ENCODE peak calls at places on chromosomes 13 and 19, in five cellular contexts. S is MM.1S, X is mucosa of descending colon, W is psoas muscle, G is astrocyte of the spinal cord. I is an unnamed sample.

GRCh38 chr19:4059931-4060620 is 6.6 kb downstream of the ZBTB7A start:
- DNase-seq in S (no peak), X (peak), W (peak), G (no peak), I (peak)

GRCh38 chr13:24680258-24680920 is at the start of gene ATP12A:
- DNase-seq in S (peak), X (peak), W (no peak), G (no peak), I (peak)

GRCh38 chr13:100102042-100102441 is 13.1 kb downstream of the PCCA start:
- DNase-seq in S (no peak), X (no peak), W (no peak), G (no peak), I (no peak)

GRCh38 chr19:50358483-50359431 is 6.7 kb downstream of the NAPSA start:
- DNase-seq in S (no peak), X (peak), W (peak), G (peak), I (peak)

GRCh38 chr19:21202865-21203494 is 61.1 kb downstream of the ZNF431 start:
- DNase-seq in S (peak), X (peak), W (no peak), G (no peak), I (peak)

GRCh38 chr13:100129605-100130004 is 40.7 kb downstream of the PCCA start:
- DNase-seq in S (no peak), X (no peak), W (no peak), G (no peak), I (peak)

GRCh38 chr19:48069435-48069834 is 25.6 kb upstream of the CABP5 start:
- DNase-seq in S (no peak), X (no peak), W (no peak), G (no peak), I (no peak)

GRCh38 chr19:43432866-43433673 is 18.4 kb downstream of the TEX101 start:
- DNase-seq in S (peak), X (peak), W (peak), G (peak), I (peak)

GRCh38 chr13:44879452-44880058 is 109.7 kb downstream of the NUFIP1 start:
- DNase-seq in S (no peak), X (peak), W (no peak), G (peak), I (peak)

GRCh38 chr13:107348931-107349330 is 781.0 kb upstream of the ARGLU1 start:
- DNase-seq in S (no peak), X (no peak), W (no peak), G (peak), I (no peak)

GRCh38 chr13:84296386-84296785 is 414.1 kb upstream of the SLITRK1 start:
- DNase-seq in S (no peak), X (no peak), W (no peak), G (no peak), I (no peak)

GRCh38 chr19:50793558-50794065 is 3.4 kb downstream of the ACP4 start:
- DNase-seq in S (no peak), X (no peak), W (no peak), G (no peak), I (no peak)

GRCh38 chr13:90414691-90415596 is 932.5 kb upstream of the MIR17HG start:
- DNase-seq in S (no peak), X (no peak), W (no peak), G (peak), I (no peak)

GRCh38 chr19:38025908-38026307 is 118.9 kb downstream of the SIPA1L3 start:
- DNase-seq in S (no peak), X (no peak), W (no peak), G (no peak), I (no peak)

GRCh38 chr13:26372747-26373146 is 118.8 kb downstream of the CDK8 start:
- DNase-seq in S (no peak), X (no peak), W (no peak), G (no peak), I (no peak)

GRCh38 chr13:109211616-109212015 is 574.8 kb downstream of the IRS2 start:
- DNase-seq in S (no peak), X (no peak), W (no peak), G (peak), I (no peak)

GRCh38 chr13:20192470-20193141 is at the start of gene GJB2:
- DNase-seq in S (peak), X (peak), W (no peak), G (no peak), I (no peak)

GRCh38 chr13:106507560-106508274 is 27.7 kb downstream of the EFNB2 start:
- DNase-seq in S (no peak), X (no peak), W (no peak), G (peak), I (peak)

GRCh38 chr19:58218899-58219298 is 9.8 kb upstream of the ZNF544 start:
- DNase-seq in S (no peak), X (no peak), W (no peak), G (no peak), I (peak)

GRCh38 chr13:23899555-23899954 is 2.3 kb upstream of the C1QTNF9B start:
- DNase-seq in S (peak), X (peak), W (no peak), G (peak), I (peak)

GRCh38 chr19:23784274-23784673 is 25.6 kb upstream of the ZNF681 start:
- DNase-seq in S (no peak), X (no peak), W (no peak), G (no peak), I (no peak)

GRCh38 chr19:55487884-55488687 is at the start of gene SSC5D:
- DNase-seq in S (no peak), X (no peak), W (no peak), G (peak), I (no peak)

GRCh38 chr13:39405596-39405995 is 197.4 kb downstream of the LHFPL6 start:
- DNase-seq in S (no peak), X (no peak), W (no peak), G (no peak), I (no peak)

GRCh38 chr13:39407786-39408185 is 195.2 kb downstream of the LHFPL6 start:
- DNase-seq in S (no peak), X (no peak), W (no peak), G (no peak), I (no peak)

GRCh38 chr13:39406688-39407087 is 196.3 kb downstream of the LHFPL6 start:
- DNase-seq in S (peak), X (no peak), W (no peak), G (no peak), I (peak)

GRCh38 chr13:39408512-39408911 is 194.5 kb downstream of the LHFPL6 start:
- DNase-seq in S (no peak), X (no peak), W (no peak), G (no peak), I (no peak)

DNA sequence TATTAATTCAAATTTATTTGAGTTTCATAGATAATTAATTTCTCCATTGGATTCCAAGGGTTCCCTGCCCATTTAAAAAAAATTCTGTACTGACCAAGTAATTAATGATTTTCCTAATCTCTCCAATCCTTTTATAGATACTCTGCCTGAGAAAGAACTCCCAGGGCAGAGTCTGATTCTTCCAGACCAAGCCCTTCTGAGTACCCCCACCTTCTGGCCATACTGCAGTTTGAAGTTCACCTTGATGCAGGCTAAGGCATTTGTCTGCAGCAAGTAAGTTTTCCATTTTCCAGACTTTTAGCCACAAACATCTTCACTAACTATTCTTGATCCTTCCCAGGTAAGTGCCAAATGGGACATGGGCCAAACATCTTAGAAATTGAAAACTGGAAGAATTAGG is 195.9 kb downstream of the LHFPL6 start:
- DNase-seq in S (no peak), X (no peak), W (no peak), G (no peak), I (no peak)
- TF ChIP-seq CTCF in S (no peak), X (no peak), W (no peak), G (no peak), I (no peak)

GRCh38 chr13:94859812-94860210 is 147.5 kb upstream of the SOX21 start:
- DNase-seq in S (no peak), X (no peak), W (no peak), G (no peak), I (no peak)

GRCh38 chr13:94858856-94859811 is 146.8 kb upstream of the SOX21 start:
- DNase-seq in S (no peak), X (peak), W (peak), G (peak), I (no peak)

GRCh38 chr13:94860981-94861407 is 148.6 kb upstream of the SOX21 start:
- DNase-seq in S (no peak), X (peak), W (no peak), G (peak), I (no peak)
- H3K4me3 ChIP-seq in S (peak), X (no peak), W (peak), G (peak), I (peak)

GRCh38 chr19:2428756-2429711 is 1.6 kb upstream of the TIMM13 start:
- DNase-seq in S (no peak), X (no peak), W (no peak), G (no peak), I (no peak)

GRCh38 chr19:2427323-2428026 is at the start of gene TIMM13:
- DNase-seq in S (peak), X (peak), W (peak), G (peak), I (peak)

GRCh38 chr19:2429917-2430570 is 2.7 kb upstream of the TIMM13 start:
- DNase-seq in S (no peak), X (no peak), W (no peak), G (no peak), I (no peak)

GRCh38 chr19:2426661-2427322 is 594 bp downstream of the TIMM13 start:
- DNase-seq in S (peak), X (peak), W (peak), G (no peak), I (peak)

GRCh38 chr19:2428027-2428690 is 773 bp upstream of the TIMM13 start:
- DNase-seq in S (no peak), X (peak), W (peak), G (no peak), I (no peak)
- TF ChIP-seq CTCF in S (no peak), X (no peak), W (no peak), G (peak), I (no peak)

DNA sequence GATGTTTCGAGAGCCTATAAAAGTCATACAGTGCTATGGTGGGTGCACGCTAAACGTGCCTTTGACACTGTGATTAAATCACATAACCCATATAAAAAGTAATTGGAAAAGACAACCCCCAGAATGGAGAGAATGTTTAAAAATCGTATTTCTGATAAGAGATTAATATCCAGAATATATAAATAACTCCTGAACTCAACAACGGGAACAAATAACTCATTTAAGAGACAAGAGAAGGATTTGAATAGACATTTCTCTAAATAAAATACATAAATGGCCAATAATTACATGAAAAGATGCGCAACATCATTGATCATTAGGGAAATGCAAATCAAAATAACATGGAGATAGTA is 37.0 kb upstream of the IGFL4 start:
- DNase-seq in S (no peak), X (no peak), W (no peak), G (no peak), I (no peak)
- H3K4me3 ChIP-seq in S (peak), X (no peak), W (no peak), G (no peak), I (no peak)

GRCh38 chr19:2739602-2740313 is at the start of gene SLC39A3:
- DNase-seq in S (peak), X (peak), W (peak), G (peak), I (peak)
- TF ChIP-seq CTCF in S (no peak), X (no peak), W (no peak), G (no peak), I (no peak)

DNA sequence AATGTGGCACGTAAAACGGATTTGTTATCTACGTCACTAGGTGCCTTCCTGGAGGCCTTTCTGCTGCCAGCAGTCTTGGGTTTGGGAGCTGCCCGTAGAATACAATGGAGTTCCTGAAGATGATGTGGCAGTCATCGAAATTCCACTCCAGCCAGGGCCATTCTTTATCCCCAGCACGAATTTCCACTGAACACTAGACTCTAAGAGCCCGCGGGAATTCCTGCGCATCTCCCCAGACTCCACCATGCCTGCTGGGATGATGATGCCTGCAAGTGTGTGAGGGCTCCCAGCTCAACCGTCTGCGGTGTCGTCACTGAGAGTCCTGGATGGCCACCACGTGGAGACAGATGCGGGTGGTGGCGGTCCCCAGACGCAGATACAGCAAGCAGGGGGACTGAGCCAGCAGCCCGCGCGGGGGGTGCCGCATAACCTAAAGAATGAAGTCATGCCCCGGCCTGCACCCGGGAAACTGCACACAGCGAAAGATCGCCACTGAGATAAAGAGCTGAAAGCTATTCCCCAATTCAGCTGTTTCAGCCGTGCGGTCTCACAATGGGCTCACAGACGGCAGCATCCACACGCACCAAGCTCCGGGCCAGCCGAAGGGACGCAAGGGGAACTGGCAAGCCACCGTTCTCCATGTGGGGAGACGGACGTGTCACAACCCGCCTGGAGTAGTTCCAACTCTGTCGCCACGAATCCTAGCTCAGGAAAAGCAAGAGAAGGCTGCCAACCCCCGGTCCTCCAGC is 41.1 kb downstream of the COL4A1 start:
- DNase-seq in S (no peak), X (no peak), W (peak), G (no peak), I (no peak)
- H3K4me3 ChIP-seq in S (no peak), X (no peak), W (peak), G (no peak), I (no peak)

DNA sequence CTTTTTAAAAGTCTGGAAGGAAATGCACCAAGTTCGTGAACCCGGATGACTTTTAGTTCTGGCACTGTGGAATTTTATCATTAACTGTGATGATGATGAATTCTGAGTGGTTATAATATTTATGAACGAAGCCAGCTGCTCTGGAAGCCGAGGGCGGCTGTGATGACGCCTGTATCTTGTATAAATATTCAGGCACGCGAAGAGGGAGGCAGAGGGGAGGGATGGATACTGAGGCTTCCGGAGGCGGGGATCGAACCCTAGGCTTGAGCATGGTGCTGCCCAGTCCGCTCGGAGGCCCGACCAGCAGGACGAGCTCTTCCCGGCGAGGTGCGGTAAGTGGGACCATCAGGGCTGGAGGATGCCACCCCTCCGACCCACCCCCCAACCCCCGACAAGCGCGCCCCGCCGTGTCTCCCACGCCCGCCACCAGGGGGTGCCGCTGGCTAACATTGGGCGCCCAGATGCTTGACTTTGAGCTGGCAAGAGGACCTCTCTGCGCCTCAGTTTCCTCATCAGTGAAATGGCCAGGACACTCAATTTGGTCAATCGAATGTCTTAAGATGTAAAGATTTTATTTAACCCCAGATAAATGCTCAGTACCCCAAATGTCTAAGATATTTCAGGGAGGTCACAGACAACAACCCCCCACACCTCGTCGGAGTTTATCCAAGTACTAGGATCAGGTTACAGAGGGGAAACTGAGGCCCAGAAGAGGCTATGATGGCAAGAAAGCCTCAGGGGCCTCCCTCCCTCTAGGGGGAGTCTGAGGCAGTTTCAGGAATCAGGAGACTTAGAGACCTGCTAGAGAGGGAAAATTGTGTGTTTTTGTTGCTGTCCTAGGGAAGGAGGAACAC is 4.5 kb upstream of the RAB3A start:
- DNase-seq in S (peak), X (peak), W (peak), G (no peak), I (peak)
- TF ChIP-seq CTCF in S (peak), X (peak), W (peak), G (peak), I (peak)

GRCh38 chr19:46493236-46494114 is 2.2 kb downstream of the PNMA8B start:
- DNase-seq in S (no peak), X (peak), W (peak), G (no peak), I (no peak)
- H3K4me3 ChIP-seq in S (no peak), X (no peak), W (peak), G (no peak), I (no peak)

DNA sequence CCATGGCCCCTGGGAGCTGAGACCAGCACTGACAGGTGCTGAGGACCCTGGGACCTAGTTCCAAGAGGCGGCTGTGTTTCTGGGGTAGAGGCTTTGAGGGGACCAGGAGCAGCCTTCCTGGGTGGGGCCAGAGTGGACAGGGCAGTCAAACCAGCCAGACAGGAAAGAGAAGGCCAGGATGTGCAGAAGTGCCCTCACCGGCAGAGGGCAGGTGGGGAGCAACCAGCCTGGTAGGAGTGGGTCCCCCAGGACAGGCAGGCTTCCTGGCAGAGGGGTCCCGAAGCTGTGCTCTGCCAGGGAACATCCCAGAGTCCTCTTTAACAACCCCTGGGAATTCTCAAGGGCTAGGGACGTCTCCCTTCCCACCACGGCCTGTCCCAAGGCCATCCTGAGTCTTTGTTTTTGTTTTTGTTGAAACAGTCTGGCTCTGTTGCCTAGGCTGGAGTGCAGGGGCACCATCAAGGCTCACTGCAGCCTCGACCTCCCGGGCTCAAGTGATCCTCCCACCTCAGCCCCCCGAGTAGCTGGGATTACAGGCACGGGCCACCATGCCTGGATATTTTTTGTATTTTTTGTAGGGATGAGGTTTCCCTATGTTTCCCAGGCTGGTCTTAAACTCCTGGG is 3.0 kb upstream of the HIPK4 start:
- DNase-seq in S (no peak), X (peak), W (no peak), G (no peak), I (no peak)
- TF ChIP-seq CTCF in S (no peak), X (no peak), W (peak), G (peak), I (peak)